ENCODE peak calls at places on chromosomes 4 and X, in ten cellular contexts. L, U, T, Q, S, X, Z, A, W and V are unnamed samples.

GRCh38 chr4:158624889-158625478 is 46.7 kb downstream of the C4orf46 start:
- DNase-seq in L (peak; percentile 75), U (peak; percentile 58), T (peak; percentile 83), Q (peak; percentile 80), S (no peak), X (no peak), Z (peak; percentile 48), A (no peak), W (peak; percentile 63), V (no peak)

GRCh38 chrX:27966492-27966891 is 14.8 kb downstream of the DCAF8L1 start:
- DNase-seq in L (peak; percentile 62), U (no peak), T (no peak), Q (peak; percentile 6), S (no peak), X (no peak), Z (no peak), A (no peak), W (peak; percentile 61), V (no peak)

GRCh38 chr4:1249731-1250526 is 999 bp upstream of the CTBP1 start:
- DNase-seq in L (peak; percentile 7), U (no peak), T (peak; percentile 33), Q (peak; percentile 56), S (peak; percentile 50), X (no peak), Z (peak; percentile 54), A (no peak), W (peak; percentile 6), V (no peak)

GRCh38 chrX:68732906-68733493 is 85.5 kb downstream of the STARD8 start:
- DNase-seq in L (peak; percentile 71), U (peak; percentile 35), T (peak; percentile 34), Q (peak; percentile 70), S (peak; percentile 61), X (no peak), Z (peak; percentile 75), A (peak; percentile 59), W (peak; percentile 12), V (peak; percentile 63)

GRCh38 chr4:56048621-56049427 is 100.1 kb downstream of the CEP135 start:
- DNase-seq in L (peak; percentile 61), U (peak; percentile 29), T (peak; percentile 52), Q (peak; percentile 77), S (peak; percentile 64), X (no peak), Z (peak; percentile 67), A (no peak), W (peak; percentile 46), V (peak; percentile 27)

GRCh38 chrX:21838937-21839333 is 482 bp upstream of the MBTPS2 start:
- DNase-seq in L (peak; percentile 43), U (no peak), T (peak; percentile 68), Q (peak; percentile 48), S (no peak), X (no peak), Z (no peak), A (no peak), W (no peak), V (no peak)

GRCh38 chr4:107692197-107692596 is 27.8 kb downstream of the PAPSS1 start:
- DNase-seq in L (no peak), U (no peak), T (no peak), Q (no peak), S (no peak), X (no peak), Z (no peak), A (no peak), W (no peak), V (no peak)

GRCh38 chrX:133417364-133417763 is 2.1 kb upstream of the GPC4 start:
- DNase-seq in L (no peak), U (no peak), T (no peak), Q (no peak), S (no peak), X (no peak), Z (no peak), A (no peak), W (no peak), V (no peak)

GRCh38 chr4:104905546-104905945 is 241.1 kb upstream of the TET2 start:
- DNase-seq in L (no peak), U (no peak), T (peak; percentile 37), Q (no peak), S (no peak), X (no peak), Z (no peak), A (no peak), W (no peak), V (no peak)

GRCh38 chr4:126850286-126850685 is 782.5 kb upstream of the INTU start:
- DNase-seq in L (peak; percentile 89), U (peak; percentile 96), T (peak; percentile 93), Q (peak; percentile 83), S (no peak), X (no peak), Z (peak; percentile 75), A (no peak), W (peak; percentile 71), V (no peak)

GRCh38 chr4:86141166-86141565 is 218.7 kb downstream of the MAPK10 start:
- DNase-seq in L (no peak), U (no peak), T (no peak), Q (no peak), S (no peak), X (no peak), Z (no peak), A (no peak), W (no peak), V (no peak)

GRCh38 chr4:147884536-147884935 is 152.6 kb downstream of the ARHGAP10 start:
- DNase-seq in L (no peak), U (no peak), T (no peak), Q (no peak), S (no peak), X (no peak), Z (no peak), A (no peak), W (no peak), V (no peak)

GRCh38 chr4:96786306-96786705 is 946.4 kb downstream of the PDHA2 start:
- DNase-seq in L (no peak), U (no peak), T (no peak), Q (no peak), S (no peak), X (no peak), Z (no peak), A (no peak), W (no peak), V (no peak)

GRCh38 chr4:86972997-86973396 is 38.2 kb downstream of the AFF1 start:
- DNase-seq in L (peak; percentile 62), U (no peak), T (peak; percentile 33), Q (peak; percentile 50), S (peak; percentile 63), X (no peak), Z (no peak), A (no peak), W (no peak), V (no peak)

GRCh38 chrX:45479196-45479834 is 278.6 kb upstream of the DIPK2B start:
- DNase-seq in L (peak; percentile 88), U (peak; percentile 56), T (peak; percentile 92), Q (peak; percentile 72), S (no peak), X (no peak), Z (no peak), A (no peak), W (peak; percentile 71), V (no peak)

DNA sequence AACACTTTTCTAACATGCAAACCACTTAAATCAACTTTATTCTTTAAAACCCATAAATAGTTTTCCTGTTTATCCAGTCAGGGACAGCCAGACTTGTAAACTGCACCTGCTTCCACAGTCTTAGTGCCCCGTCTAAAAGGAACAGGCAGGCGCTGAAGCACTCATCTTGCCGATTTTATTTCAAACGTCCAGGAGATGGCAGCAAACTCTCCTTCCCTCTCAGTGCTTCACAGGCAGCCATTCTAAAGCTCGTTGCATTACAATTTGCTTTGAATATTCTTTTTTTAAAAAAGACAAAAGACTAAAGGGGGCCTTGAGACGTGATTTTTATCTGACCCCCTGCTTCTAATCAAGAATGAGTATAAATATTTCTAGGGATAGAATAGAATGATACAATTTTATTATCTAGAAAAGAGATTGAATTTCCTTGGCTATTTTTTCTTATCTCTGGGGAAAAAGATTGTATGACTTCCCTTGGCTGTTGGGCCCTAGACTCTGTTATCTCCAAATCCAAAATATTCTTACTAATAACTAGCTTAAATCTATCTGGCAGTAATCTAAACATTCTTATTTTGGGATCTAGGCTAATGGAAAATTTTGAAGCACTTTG is 93.6 kb upstream of the MYOZ2 start:
- DNase-seq in L (peak; percentile 77), U (peak; percentile 67), T (peak; percentile 85), Q (peak; percentile 81), S (peak; percentile 76), X (no peak), Z (peak; percentile 33), A (no peak), W (peak; percentile 86), V (no peak)
- H3K4me1 ChIP-seq in L (peaks cover 4% of the 10 kb centered on the region), U (no peaks in the 10 kb centered on the region), T (peaks cover 25% of the 10 kb centered on the region), Q (peaks cover 12% of the 10 kb centered on the region), S (peaks cover 56% of the 10 kb centered on the region), X (peaks cover 4% of the 10 kb centered on the region), Z (no peaks in the 10 kb centered on the region), A (peaks cover 42% of the 10 kb centered on the region), W (peaks cover 15% of the 10 kb centered on the region), V (peaks cover 91% of the 10 kb centered on the region)

GRCh38 chr4:5888706-5889696 is 3.9 kb downstream of the CRMP1 start:
- DNase-seq in L (no peak), U (no peak), T (no peak), Q (no peak), S (no peak), X (no peak), Z (no peak), A (no peak), W (no peak), V (no peak)
- H3K4me3 ChIP-seq in L (no peak overlapping the region), U (no peak overlapping the region), T (no peak overlapping the region), Q (peak overlapping the region; percentile 60), S (no peak overlapping the region), X (peak overlapping the region; percentile 63), Z (no peak overlapping the region), A (no peak overlapping the region), W (no peak overlapping the region), V (peak overlapping the region; percentile 71)

DNA sequence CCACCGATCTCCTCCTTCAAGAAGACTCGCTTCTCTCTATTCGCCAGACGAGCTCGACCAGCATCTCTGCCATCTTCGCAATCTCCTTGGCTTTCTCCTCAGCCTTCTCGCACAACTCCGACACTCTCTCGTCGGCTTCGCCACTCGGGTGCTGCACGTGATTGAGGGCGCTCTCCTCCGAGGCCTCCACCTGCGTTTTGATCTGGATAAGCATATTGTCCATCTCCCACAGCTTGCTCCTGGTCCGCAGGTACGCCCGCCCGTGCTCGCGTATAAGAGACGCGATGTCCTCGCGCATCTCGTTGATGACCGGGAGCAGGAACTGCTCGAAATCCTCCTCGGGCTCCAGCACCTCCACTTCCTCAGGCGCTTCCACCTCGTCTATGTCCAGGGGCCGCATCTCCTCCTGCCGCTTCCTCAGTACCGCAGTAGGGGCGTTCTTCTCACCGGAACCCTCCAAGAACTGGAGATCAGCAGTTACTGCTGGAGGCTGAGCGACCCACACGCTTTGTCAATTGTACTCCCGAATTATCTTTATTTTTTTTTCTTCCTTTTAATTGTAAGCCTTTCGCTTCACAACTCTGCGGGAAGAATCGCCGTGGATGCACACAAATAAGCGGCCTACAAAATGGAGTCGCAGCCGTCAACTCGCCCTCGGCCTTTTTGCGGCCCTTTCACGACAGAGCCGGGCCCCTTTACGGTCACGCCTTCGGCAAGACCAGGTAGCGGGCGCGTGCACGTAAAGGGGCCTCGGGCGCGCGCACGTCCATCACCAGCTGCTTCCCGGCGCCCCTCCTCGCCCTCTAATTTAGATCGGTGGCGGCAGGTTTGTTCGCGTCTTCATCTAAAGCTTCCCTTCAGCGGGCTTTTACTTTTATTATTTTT is at the start of gene MRFAP1L1:
- DNase-seq in L (peak; percentile 93), U (peak; percentile 95), T (peak; percentile 98), Q (peak; percentile 98), S (peak; percentile 97), X (peak; percentile 88), Z (peak; percentile 94), A (peak; percentile 96), W (peak; percentile 97), V (peak; percentile 98)
- TF ChIP-seq CTCF in L (no peak), U (no peak), T (peak; percentile 7), Q (peak; percentile 8), S (no peak), X (no peak), Z (no peak), A (peak; percentile 15), W (no peak), V (peak; percentile 30)

GRCh38 chr4:38601916-38602291 is 62.1 kb upstream of the KLF3 start:
- DNase-seq in L (no peak), U (no peak), T (no peak), Q (no peak), S (no peak), X (no peak), Z (no peak), A (no peak), W (no peak), V (no peak)
- H3K4me1 ChIP-seq in L (peaks cover 18% of the 10 kb centered on the region), U (no peaks in the 10 kb centered on the region), T (no peaks in the 10 kb centered on the region), Q (peaks cover 4% of the 10 kb centered on the region), S (peaks cover 28% of the 10 kb centered on the region), X (peaks cover 6% of the 10 kb centered on the region), Z (peaks cover 26% of the 10 kb centered on the region), A (no peaks in the 10 kb centered on the region), W (no peaks in the 10 kb centered on the region), V (peaks cover 19% of the 10 kb centered on the region)